ENCODE peak calls at places on chromosomes 2 and 18, in seven cellular contexts. E is endothelial cell of umbilical vein, I is hepatocyte, D is adrenal gland, B is tibial nerve, R is heart left ventricle, X is left ventricle myocardium inferior. W is an unnamed sample. For H3K36me3, the result is how much of the 10 kb centered on the place peaks cover.

GRCh38 chr2:165787334-165787733 is 6.7 kb downstream of the GALNT3 start:
- DNase-seq in R (no peak), X (no peak), B (no peak), E (no peak), I (no peak), D (no peak), W (no peak)

GRCh38 chr2:149330127-149331022 is at the start of gene LYPD6:
- DNase-seq in R (peak), B (peak), I (peak), D (peak), X (peak), E (peak), W (peak)

GRCh38 chr2:72719416-72719815 is 106.4 kb downstream of the EXOC6B start:
- DNase-seq in R (no peak), D (no peak), X (no peak), I (peak), E (peak), B (no peak), W (no peak)

GRCh38 chr18:47251289-47252120 is at the start of gene SKOR2:
- DNase-seq in E (no peak), D (no peak), R (peak), X (no peak), I (no peak), B (no peak), W (no peak)

GRCh38 chr2:43101751-43102150 is 124.7 kb downstream of the ZFP36L2 start:
- DNase-seq in B (no peak), I (no peak), X (no peak), E (no peak), R (no peak), D (no peak), W (no peak)

GRCh38 chr2:226699321-226699720 is 100.3 kb downstream of the IRS1 start:
- DNase-seq in X (peak), B (peak), D (peak), E (no peak), I (peak), R (peak), W (peak)

GRCh38 chr2:236536727-236537398 is 32.8 kb upstream of the ACKR3 start:
- DNase-seq in B (no peak), D (no peak), I (no peak), X (no peak), E (no peak), R (no peak), W (no peak)

GRCh38 chr2:181685150-181685688 is 4.9 kb upstream of the NEUROD1 start:
- DNase-seq in D (no peak), E (no peak), X (no peak), R (no peak), I (peak), B (no peak), W (no peak)

GRCh38 chr18:50559750-50560680 is at the start of gene MAPK4:
- DNase-seq in I (peak), R (peak), E (no peak), D (peak), X (peak), B (no peak), W (no peak)
- TF ChIP-seq CTCF in I (no peak), R (no peak), E (no peak), D (no peak), X (no peak), B (no peak), W (no peak)

DNA sequence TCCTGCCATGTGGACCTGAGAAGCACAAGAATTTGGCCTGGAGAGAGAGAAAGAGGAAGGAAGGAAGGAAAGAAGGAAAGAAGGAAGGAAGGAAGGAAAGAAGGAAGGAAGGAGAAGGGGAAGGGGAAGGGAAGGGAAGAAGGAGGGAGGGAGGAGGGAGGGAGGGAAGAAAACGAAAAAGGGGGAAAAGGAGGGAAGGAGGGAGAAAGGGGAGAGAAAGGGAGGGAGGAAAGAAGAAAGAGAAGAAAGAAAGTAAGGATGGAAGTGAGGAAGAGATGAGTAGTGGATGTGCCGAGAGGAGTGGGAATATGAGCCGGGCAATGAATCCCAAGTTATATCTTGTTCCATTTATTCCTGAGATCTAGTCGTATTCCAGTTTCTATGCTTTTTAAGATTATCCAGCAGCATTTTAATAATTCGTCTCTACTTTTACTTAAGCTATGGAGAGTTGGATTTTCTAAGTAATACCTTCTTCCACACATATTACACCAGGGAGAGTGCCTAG is 247.8 kb downstream of the TDRD15 start:
- DNase-seq in D (no peak), I (no peak), R (no peak), X (no peak), E (no peak), B (no peak), W (no peak)
- H3K36me3 ChIP-seq in D (under half), I (under half), R (under half), X (under half), E (under half), B (under half), W (under half)

GRCh38 chr2:106932644-106933043 is 46.7 kb upstream of the ST6GAL2 start:
- DNase-seq in X (no peak), E (no peak), B (no peak), R (no peak), D (no peak), I (no peak), W (no peak)
- TF ChIP-seq CTCF in X (no peak), E (no peak), B (no peak), R (no peak), D (no peak), I (no peak), W (no peak)

GRCh38 chr18:2692508-2692907 is 37.0 kb downstream of the SMCHD1 start:
- DNase-seq in R (no peak), B (no peak), X (no peak), D (no peak), I (no peak), E (no peak), W (no peak)
- H3K36me3 ChIP-seq in R (half or more), B (under half), X (half or more), D (under half), I (under half), E (under half), W (under half)

GRCh38 chr18:31500161-31500688 is 2.2 kb downstream of the DSG2 start:
- DNase-seq in D (no peak), I (no peak), R (no peak), E (no peak), X (no peak), B (no peak), W (no peak)
- TF ChIP-seq CTCF in D (no peak), I (no peak), R (no peak), E (no peak), X (no peak), B (no peak), W (no peak)

DNA sequence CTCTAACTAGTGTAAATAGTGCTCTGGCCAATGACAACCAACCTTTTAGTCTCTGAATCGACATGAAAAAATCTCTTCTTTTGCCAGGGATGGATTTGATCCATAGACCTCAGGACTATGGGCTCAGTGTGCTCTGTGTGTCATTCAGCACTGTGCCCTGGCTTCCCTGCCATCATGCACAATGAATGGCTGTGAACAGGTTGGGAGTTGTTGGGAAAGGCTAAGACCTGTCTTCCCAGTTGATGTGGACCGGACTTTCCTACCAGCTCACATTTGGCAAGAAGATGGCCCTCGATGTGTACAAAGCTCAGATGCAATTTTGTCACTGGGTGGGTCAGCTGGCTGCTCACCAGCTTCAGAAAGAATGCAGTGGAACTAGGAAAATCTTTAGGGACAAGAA is 26.0 kb upstream of the ARHGAP25 start:
- DNase-seq in R (no peak), X (no peak), I (no peak), B (no peak), E (no peak), D (no peak), W (no peak)
- H3K36me3 ChIP-seq in R (under half), X (under half), I (under half), B (under half), E (under half), D (under half), W (under half)